ENCODE peak calls at places on chromosomes 16 and 17, in six cellular contexts. One of them, this sample, is unnamed.

GRCh38 chr17:63406689-63407330 is 39.3 kb downstream of the CYB561 start:
- DNase-seq in A549: peak; percentile 87
- DNase-seq in tibial nerve: peak; percentile 96
- DNase-seq in esophagus muscularis mucosa: no peak
- DNase-seq in HCT116: peak; percentile 93
- DNase-seq in hepatocyte: peak; percentile 92
- DNase-seq in this sample: no peak

GRCh38 chr17:8707591-8708453 is 36.8 kb downstream of the CCDC42 start:
- DNase-seq in tibial nerve: no peak
- DNase-seq in HCT116: no peak
- DNase-seq in A549: no peak
- DNase-seq in hepatocyte: peak; percentile 68
- DNase-seq in esophagus muscularis mucosa: no peak
- DNase-seq in this sample: no peak

GRCh38 chr17:50920041-50920410 is 53.9 kb upstream of the TOB1 start:
- DNase-seq in esophagus muscularis mucosa: no peak
- DNase-seq in HCT116: no peak
- DNase-seq in A549: peak; percentile 57
- DNase-seq in tibial nerve: no peak
- DNase-seq in hepatocyte: no peak
- DNase-seq in this sample: no peak

GRCh38 chr17:32846143-32846542 is 30.8 kb downstream of the MYO1D start:
- DNase-seq in tibial nerve: no peak
- DNase-seq in esophagus muscularis mucosa: no peak
- DNase-seq in HCT116: no peak
- DNase-seq in hepatocyte: no peak
- DNase-seq in A549: no peak
- DNase-seq in this sample: no peak

GRCh38 chr17:7576432-7576937 is 3.0 kb upstream of the CD68 start:
- DNase-seq in HCT116: no peak
- DNase-seq in hepatocyte: no peak
- DNase-seq in A549: no peak
- DNase-seq in esophagus muscularis mucosa: no peak
- DNase-seq in tibial nerve: no peak
- DNase-seq in this sample: no peak

GRCh38 chr16:86718118-86718517 is 139.8 kb downstream of the FOXL1 start:
- DNase-seq in HCT116: no peak
- DNase-seq in hepatocyte: peak; percentile 26
- DNase-seq in esophagus muscularis mucosa: no peak
- DNase-seq in A549: no peak
- DNase-seq in tibial nerve: no peak
- DNase-seq in this sample: no peak

GRCh38 chr16:11481987-11482386 is 104.7 kb downstream of the LITAF start:
- DNase-seq in HCT116: no peak
- DNase-seq in A549: no peak
- DNase-seq in esophagus muscularis mucosa: no peak
- DNase-seq in hepatocyte: no peak
- DNase-seq in tibial nerve: no peak
- DNase-seq in this sample: no peak

GRCh38 chr16:11342021-11342855 is 3.0 kb upstream of the RMI2 start:
- DNase-seq in hepatocyte: no peak
- DNase-seq in HCT116: no peak
- DNase-seq in tibial nerve: no peak
- DNase-seq in A549: no peak
- DNase-seq in esophagus muscularis mucosa: no peak
- DNase-seq in this sample: no peak

GRCh38 chr17:789160-789840 is 7.1 kb downstream of the MRM3 start:
- DNase-seq in HCT116: no peak
- DNase-seq in esophagus muscularis mucosa: no peak
- DNase-seq in hepatocyte: no peak
- DNase-seq in A549: no peak
- DNase-seq in tibial nerve: no peak
- DNase-seq in this sample: no peak

GRCh38 chr16:57988929-57989328 is 11.5 kb downstream of the ZNF319 start:
- DNase-seq in hepatocyte: no peak
- DNase-seq in A549: no peak
- DNase-seq in esophagus muscularis mucosa: no peak
- DNase-seq in HCT116: no peak
- DNase-seq in tibial nerve: no peak
- DNase-seq in this sample: no peak

GRCh38 chr17:83203472-83204221 is 124.2 kb downstream of the METRNL start:
- DNase-seq in HCT116: no peak
- DNase-seq in hepatocyte: no peak
- DNase-seq in A549: no peak
- DNase-seq in esophagus muscularis mucosa: no peak
- DNase-seq in tibial nerve: peak; percentile 34
- DNase-seq in this sample: peak; percentile 74
- H3K9me3 ChIP-seq in HCT116: peaks cover 15% of the 10 kb centered on the region
- H3K9me3 ChIP-seq in hepatocyte: no peaks in the 10 kb centered on the region
- H3K9me3 ChIP-seq in A549: no peaks in the 10 kb centered on the region
- H3K9me3 ChIP-seq in esophagus muscularis mucosa: no peaks in the 10 kb centered on the region
- H3K9me3 ChIP-seq in tibial nerve: no peaks in the 10 kb centered on the region
- H3K9me3 ChIP-seq in this sample: no peaks in the 10 kb centered on the region

GRCh38 chr16:27233731-27234130 is 30.4 kb downstream of the KDM8 start:
- DNase-seq in hepatocyte: no peak
- DNase-seq in esophagus muscularis mucosa: no peak
- DNase-seq in HCT116: no peak
- DNase-seq in tibial nerve: no peak
- DNase-seq in A549: no peak
- DNase-seq in this sample: no peak
- TF ChIP-seq CTCF in hepatocyte: no peak
- TF ChIP-seq CTCF in esophagus muscularis mucosa: no peak
- TF ChIP-seq CTCF in HCT116: no peak
- TF ChIP-seq CTCF in tibial nerve: no peak
- TF ChIP-seq CTCF in A549: no peak
- TF ChIP-seq CTCF in this sample: no peak

GRCh38 chr16:71440669-71441347 is 1.0 kb downstream of the TLE7 start:
- DNase-seq in tibial nerve: no peak
- DNase-seq in hepatocyte: no peak
- DNase-seq in HCT116: no peak
- DNase-seq in esophagus muscularis mucosa: no peak
- DNase-seq in A549: no peak
- DNase-seq in this sample: no peak
- H3K9me3 ChIP-seq in tibial nerve: no peaks in the 10 kb centered on the region
- H3K9me3 ChIP-seq in hepatocyte: no peaks in the 10 kb centered on the region
- H3K9me3 ChIP-seq in HCT116: no peaks in the 10 kb centered on the region
- H3K9me3 ChIP-seq in esophagus muscularis mucosa: no peaks in the 10 kb centered on the region
- H3K9me3 ChIP-seq in A549: peaks cover 42% of the 10 kb centered on the region
- H3K9me3 ChIP-seq in this sample: peaks cover 18% of the 10 kb centered on the region

GRCh38 chr17:35872581-35872980 is 3.9 kb upstream of the HEATR9 start:
- DNase-seq in esophagus muscularis mucosa: no peak
- DNase-seq in hepatocyte: no peak
- DNase-seq in HCT116: no peak
- DNase-seq in A549: no peak
- DNase-seq in tibial nerve: no peak
- DNase-seq in this sample: no peak

GRCh38 chr17:35866356-35866950 is 2.2 kb downstream of the HEATR9 start:
- DNase-seq in tibial nerve: no peak
- DNase-seq in hepatocyte: peak; percentile 23
- DNase-seq in esophagus muscularis mucosa: no peak
- DNase-seq in HCT116: no peak
- DNase-seq in A549: no peak
- DNase-seq in this sample: no peak

GRCh38 chr17:35865412-35866355 is 3.0 kb downstream of the HEATR9 start:
- DNase-seq in hepatocyte: no peak
- DNase-seq in esophagus muscularis mucosa: no peak
- DNase-seq in tibial nerve: no peak
- DNase-seq in A549: no peak
- DNase-seq in HCT116: no peak
- DNase-seq in this sample: no peak

GRCh38 chr17:35871415-35871814 is 2.7 kb upstream of the HEATR9 start:
- DNase-seq in A549: no peak
- DNase-seq in hepatocyte: no peak
- DNase-seq in HCT116: no peak
- DNase-seq in esophagus muscularis mucosa: no peak
- DNase-seq in tibial nerve: no peak
- DNase-seq in this sample: no peak

DNA sequence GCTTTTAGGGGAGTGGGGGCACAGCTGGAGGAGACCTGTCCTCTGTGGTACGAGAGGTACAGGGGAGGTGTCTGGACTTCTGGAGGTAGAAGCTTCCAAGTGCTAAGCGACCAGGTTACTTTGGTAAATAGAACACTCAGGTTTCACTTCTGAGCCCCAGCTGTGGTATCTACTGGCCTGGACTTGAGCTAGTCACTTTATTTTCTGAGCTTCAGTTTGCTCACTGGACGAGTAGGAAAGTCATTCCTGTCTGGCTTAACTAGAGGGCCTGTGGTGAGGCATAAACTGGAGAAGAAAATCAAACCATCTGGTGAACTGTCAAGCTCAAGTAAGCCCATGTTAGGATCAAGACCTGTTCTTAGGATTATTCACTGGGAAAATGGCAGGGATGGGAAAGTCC is at the start of gene HEATR9:
- DNase-seq in HCT116: no peak
- DNase-seq in tibial nerve: no peak
- DNase-seq in hepatocyte: no peak
- DNase-seq in A549: no peak
- DNase-seq in esophagus muscularis mucosa: no peak
- DNase-seq in this sample: no peak
- TF ChIP-seq CTCF in HCT116: no peak
- TF ChIP-seq CTCF in tibial nerve: no peak
- TF ChIP-seq CTCF in hepatocyte: no peak
- TF ChIP-seq CTCF in A549: no peak
- TF ChIP-seq CTCF in esophagus muscularis mucosa: no peak
- TF ChIP-seq CTCF in this sample: no peak

DNA sequence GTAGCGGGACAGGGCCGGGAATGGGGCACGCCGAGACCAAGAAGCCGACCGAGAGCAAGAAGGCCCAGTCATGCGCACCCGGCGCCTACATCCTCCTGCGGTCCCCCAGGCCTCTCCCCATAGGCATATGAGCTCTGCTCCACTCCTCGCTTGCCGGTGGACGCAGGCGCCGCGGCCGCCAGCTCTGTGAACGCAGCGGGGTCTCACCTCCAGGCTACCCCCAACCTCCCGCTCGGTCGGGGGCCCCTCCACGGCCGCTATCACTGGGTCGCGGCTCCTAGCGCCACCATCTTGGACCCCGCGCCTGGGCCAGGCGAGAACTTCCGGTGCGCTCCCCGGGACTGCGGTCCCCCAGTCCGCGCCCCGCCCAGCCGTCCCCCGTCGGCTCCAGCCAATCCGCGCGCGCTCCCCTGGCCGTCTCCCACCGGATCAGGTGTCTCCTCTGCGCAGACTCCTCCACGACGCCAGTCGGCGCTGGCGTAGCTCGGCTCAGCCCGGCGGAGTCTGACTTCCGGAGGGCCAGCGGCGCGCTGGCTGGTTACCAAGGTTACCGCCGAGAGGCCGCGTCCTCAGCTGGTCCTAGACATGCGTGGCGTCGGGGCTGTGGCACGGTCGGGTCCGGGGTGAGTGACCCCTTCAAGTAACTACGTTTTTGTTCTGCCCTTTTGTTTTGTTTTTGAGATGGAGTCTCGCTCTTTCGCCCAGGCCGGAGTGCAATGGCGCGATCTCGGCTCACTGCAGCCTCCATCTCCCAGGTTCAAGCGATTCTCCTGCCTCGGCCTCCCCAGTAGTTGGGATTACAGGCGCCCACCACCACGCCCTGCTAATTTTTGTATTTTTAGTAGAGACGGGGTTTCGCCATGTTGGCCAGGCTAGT is at the start of gene ZNF594:
- DNase-seq in esophagus muscularis mucosa: peak; percentile 98
- DNase-seq in A549: peak; percentile 97
- DNase-seq in tibial nerve: peak; percentile 89
- DNase-seq in HCT116: peak; percentile 93
- DNase-seq in hepatocyte: peak; percentile 98
- DNase-seq in this sample: peak; percentile 82
- H3K9me3 ChIP-seq in esophagus muscularis mucosa: no peaks in the 10 kb centered on the region
- H3K9me3 ChIP-seq in A549: peaks cover 66% of the 10 kb centered on the region
- H3K9me3 ChIP-seq in tibial nerve: no peaks in the 10 kb centered on the region
- H3K9me3 ChIP-seq in HCT116: peaks cover 16% of the 10 kb centered on the region
- H3K9me3 ChIP-seq in hepatocyte: peaks cover 17% of the 10 kb centered on the region
- H3K9me3 ChIP-seq in this sample: peaks cover 29% of the 10 kb centered on the region

DNA sequence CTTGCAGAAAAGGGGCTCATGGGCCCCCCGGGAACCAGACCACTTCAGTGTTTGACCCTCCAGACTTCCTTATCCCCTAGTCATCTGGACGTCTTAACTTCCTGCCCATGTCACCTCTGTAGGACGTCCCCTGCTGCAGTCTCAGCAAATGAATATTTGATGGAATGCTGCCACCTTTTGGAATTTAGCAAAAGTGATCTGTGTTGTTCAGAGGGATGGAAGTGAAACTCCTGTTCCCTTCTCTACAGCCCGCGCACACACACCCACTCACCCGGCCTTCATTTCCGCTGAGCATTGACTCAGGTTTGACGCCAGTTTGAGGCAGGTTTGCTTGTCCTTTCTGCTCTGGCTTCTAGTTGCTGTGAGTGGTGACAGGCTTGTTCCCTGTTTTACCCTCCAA is 507.2 kb upstream of the EEF2KMT start:
- DNase-seq in tibial nerve: no peak
- DNase-seq in esophagus muscularis mucosa: no peak
- DNase-seq in A549: peak; percentile 18
- DNase-seq in hepatocyte: peak; percentile 48
- DNase-seq in HCT116: peak; percentile 8
- DNase-seq in this sample: no peak
- TF ChIP-seq CTCF in tibial nerve: no peak
- TF ChIP-seq CTCF in esophagus muscularis mucosa: no peak
- TF ChIP-seq CTCF in A549: peak; percentile 23
- TF ChIP-seq CTCF in hepatocyte: peak; percentile 48
- TF ChIP-seq CTCF in HCT116: peak; percentile 28
- TF ChIP-seq CTCF in this sample: no peak

GRCh38 chr16:35637683-35638082 is 2178.3 kb downstream of the TP53TG3F start:
- DNase-seq in hepatocyte: no peak
- DNase-seq in HCT116: no peak
- DNase-seq in tibial nerve: no peak
- DNase-seq in A549: no peak
- DNase-seq in esophagus muscularis mucosa: no peak
- DNase-seq in this sample: no peak

GRCh38 chr16:35639233-35640205 is 2180.1 kb downstream of the TP53TG3F start:
- DNase-seq in A549: no peak
- DNase-seq in HCT116: no peak
- DNase-seq in esophagus muscularis mucosa: peak; percentile 90
- DNase-seq in tibial nerve: no peak
- DNase-seq in hepatocyte: no peak
- DNase-seq in this sample: no peak

GRCh38 chr16:35636831-35637230 is 2177.4 kb downstream of the TP53TG3F start:
- DNase-seq in HCT116: no peak
- DNase-seq in tibial nerve: no peak
- DNase-seq in esophagus muscularis mucosa: no peak
- DNase-seq in A549: no peak
- DNase-seq in hepatocyte: no peak
- DNase-seq in this sample: no peak

DNA sequence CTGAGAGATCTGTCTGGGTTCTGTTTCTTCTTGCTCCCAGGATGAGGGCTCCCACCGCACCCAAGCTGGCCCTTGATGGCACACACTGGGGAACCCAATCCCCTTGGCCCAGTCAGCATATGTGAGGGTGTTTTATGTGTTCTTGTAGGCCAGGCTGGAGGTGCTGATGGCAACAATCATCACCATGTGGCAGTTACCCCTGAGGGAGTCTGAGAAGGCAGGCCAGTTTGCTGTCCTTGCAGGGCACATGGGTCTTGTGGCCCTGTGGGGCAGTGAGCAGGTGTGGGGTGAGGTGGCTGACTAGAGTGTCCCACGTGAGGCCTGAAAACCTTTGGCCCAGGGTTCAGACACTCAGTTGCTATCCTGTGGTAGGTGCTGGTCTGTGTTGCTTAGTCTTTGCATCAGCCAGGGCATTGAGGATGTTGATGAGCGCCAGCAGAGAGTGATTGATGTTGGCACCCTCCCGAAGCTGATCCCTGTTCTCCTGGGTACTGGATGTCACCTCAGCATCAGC is 2183.0 kb downstream of the TP53TG3F start:
- DNase-seq in A549: no peak
- DNase-seq in esophagus muscularis mucosa: peak; percentile 85
- DNase-seq in tibial nerve: no peak
- DNase-seq in HCT116: no peak
- DNase-seq in hepatocyte: no peak
- DNase-seq in this sample: no peak
- H3K9me3 ChIP-seq in A549: no peaks in the 10 kb centered on the region
- H3K9me3 ChIP-seq in esophagus muscularis mucosa: no peaks in the 10 kb centered on the region
- H3K9me3 ChIP-seq in tibial nerve: no peaks in the 10 kb centered on the region
- H3K9me3 ChIP-seq in HCT116: no peaks in the 10 kb centered on the region
- H3K9me3 ChIP-seq in hepatocyte: no peaks in the 10 kb centered on the region
- H3K9me3 ChIP-seq in this sample: no peaks in the 10 kb centered on the region

This sample was measured in ascending aorta.